ENCODE peak calls at places on chromosomes 7 and 10, in six cellular contexts. U is neuronal stem cell, D is tibial nerve, E is left ventricle myocardium inferior, H is MM.1S, C is stomach. M is an unnamed sample.
A peak's percentile ranks its signal among the peaks of the same experiment; 100 is the strongest.

GRCh38 chr7:150909192-150909591 is 56.9 kb downstream of the AOC1 start:
- DNase-seq in C (no peak), H (no peak), D (no peak), U (no peak), E (no peak), M (no peak)

GRCh38 chr7:15306286-15306685 is 255.5 kb downstream of the AGMO start:
- DNase-seq in C (no peak), H (no peak), D (no peak), E (no peak), U (no peak), M (no peak)

GRCh38 chr7:49638166-49638565 is 135.3 kb upstream of the VWC2 start:
- DNase-seq in D (no peak), H (no peak), C (no peak), E (no peak), U (no peak), M (no peak)

GRCh38 chr7:134339475-134339874 is 22.7 kb upstream of the SLC35B4 start:
- DNase-seq in C (no peak), E (no peak), U (no peak), H (no peak), D (no peak), M (no peak)

GRCh38 chr7:108000875-108001758 is 1.8 kb downstream of the LAMB1 start:
- DNase-seq in E (peak; percentile 58), H (no peak), U (peak; percentile 41), D (no peak), C (peak; percentile 29), M (no peak)

GRCh38 chr7:78412216-78412858 is 613.8 kb downstream of the PHTF2 start:
- DNase-seq in D (no peak), E (no peak), C (no peak), U (no peak), H (no peak), M (no peak)

GRCh38 chr10:34157501-34157900 is 657.6 kb downstream of the PARD3 start:
- DNase-seq in H (no peak), C (no peak), D (no peak), E (no peak), U (no peak), M (no peak)

GRCh38 chr7:150665075-150665794 is 20.3 kb upstream of the GIMAP2 start:
- DNase-seq in U (no peak), D (no peak), H (no peak), E (no peak), C (no peak), M (no peak)

GRCh38 chr10:131722525-131723264 is 178.1 kb upstream of the PPP2R2D start:
- DNase-seq in E (no peak), C (no peak), H (no peak), D (no peak), U (no peak), M (no peak)

GRCh38 chr10:7950981-7951847 is 103.3 kb upstream of the GATA3 start:
- DNase-seq in U (no peak), E (no peak), H (no peak), D (no peak), C (no peak), M (no peak)

GRCh38 chr7:2168612-2169312 is 64.0 kb downstream of the MAD1L1 start:
- DNase-seq in D (no peak), U (no peak), C (no peak), H (no peak), E (no peak), M (no peak)

GRCh38 chr10:119449760-119450461 is 92.6 kb downstream of the RGS10 start:
- DNase-seq in U (no peak), E (no peak), C (no peak), H (no peak), D (no peak), M (no peak)

GRCh38 chr7:136958016-136958415 is 89.6 kb downstream of the CHRM2 start:
- DNase-seq in E (no peak), H (no peak), U (no peak), C (no peak), D (no peak), M (no peak)

GRCh38 chr7:732094-732541 is 5.0 kb upstream of the PRKAR1B start:
- DNase-seq in H (no peak), E (peak; percentile 51), C (peak; percentile 87), D (no peak), U (no peak), M (no peak)

M was measured in GM06990.